ENCODE peak calls at places on chromosomes 5 and 9, in seven cellular contexts. One of them, this sample, is unnamed.

GRCh38 chr5:157322581-157322980 is 56.7 kb downstream of the CYFIP2 start:
- DNase-seq in astrocyte of the spinal cord: no peak
- DNase-seq in ureter: no peak
- DNase-seq in caudate nucleus: no peak
- DNase-seq in effector memory CD4-positive, alpha-beta T cell: no peak
- DNase-seq in NCI-H1105 treated with DMSO at 0.1 percent for 48 hours: no peak
- DNase-seq in A172: no peak
- DNase-seq in this sample: no peak

GRCh38 chr9:75265525-75265972 is 177.2 kb downstream of the OSTF1 start:
- DNase-seq in A172: peak; percentile 11
- DNase-seq in astrocyte of the spinal cord: peak; percentile 48
- DNase-seq in NCI-H1105 treated with DMSO at 0.1 percent for 48 hours: peak; percentile 41
- DNase-seq in ureter: peak; percentile 51
- DNase-seq in effector memory CD4-positive, alpha-beta T cell: peak; percentile 27
- DNase-seq in caudate nucleus: peak; percentile 1
- DNase-seq in this sample: peak; percentile 50

GRCh38 chr5:61603211-61603908 is 271.3 kb downstream of the ZSWIM6 start:
- DNase-seq in astrocyte of the spinal cord: no peak
- DNase-seq in NCI-H1105 treated with DMSO at 0.1 percent for 48 hours: no peak
- DNase-seq in A172: peak; percentile 19
- DNase-seq in effector memory CD4-positive, alpha-beta T cell: no peak
- DNase-seq in ureter: no peak
- DNase-seq in caudate nucleus: no peak
- DNase-seq in this sample: no peak

GRCh38 chr9:68505681-68506409 is 34.8 kb downstream of the TMEM252 start:
- DNase-seq in astrocyte of the spinal cord: no peak
- DNase-seq in A172: no peak
- DNase-seq in NCI-H1105 treated with DMSO at 0.1 percent for 48 hours: peak; percentile 23
- DNase-seq in caudate nucleus: no peak
- DNase-seq in ureter: no peak
- DNase-seq in effector memory CD4-positive, alpha-beta T cell: no peak
- DNase-seq in this sample: no peak

GRCh38 chr5:80926979-80927656 is 33.0 kb upstream of the RASGRF2 start:
- DNase-seq in NCI-H1105 treated with DMSO at 0.1 percent for 48 hours: no peak
- DNase-seq in astrocyte of the spinal cord: no peak
- DNase-seq in effector memory CD4-positive, alpha-beta T cell: no peak
- DNase-seq in caudate nucleus: no peak
- DNase-seq in ureter: no peak
- DNase-seq in A172: no peak
- DNase-seq in this sample: no peak

GRCh38 chr9:28801144-28801799 is 1228.0 kb upstream of the C9orf72 start:
- DNase-seq in NCI-H1105 treated with DMSO at 0.1 percent for 48 hours: no peak
- DNase-seq in astrocyte of the spinal cord: peak; percentile 43
- DNase-seq in caudate nucleus: no peak
- DNase-seq in ureter: no peak
- DNase-seq in A172: peak; percentile 33
- DNase-seq in effector memory CD4-positive, alpha-beta T cell: no peak
- DNase-seq in this sample: no peak

GRCh38 chr9:98654247-98654646 is 54.5 kb downstream of the GABBR2 start:
- DNase-seq in A172: no peak
- DNase-seq in NCI-H1105 treated with DMSO at 0.1 percent for 48 hours: no peak
- DNase-seq in effector memory CD4-positive, alpha-beta T cell: no peak
- DNase-seq in astrocyte of the spinal cord: peak; percentile 33
- DNase-seq in caudate nucleus: no peak
- DNase-seq in ureter: no peak
- DNase-seq in this sample: peak; percentile 97

GRCh38 chr5:98489021-98489420 is 284.4 kb upstream of the RGMB start:
- DNase-seq in NCI-H1105 treated with DMSO at 0.1 percent for 48 hours: no peak
- DNase-seq in caudate nucleus: no peak
- DNase-seq in ureter: no peak
- DNase-seq in astrocyte of the spinal cord: no peak
- DNase-seq in effector memory CD4-positive, alpha-beta T cell: no peak
- DNase-seq in A172: no peak
- DNase-seq in this sample: no peak

GRCh38 chr5:97906135-97906534 is 723.1 kb upstream of the RIOK2 start:
- DNase-seq in NCI-H1105 treated with DMSO at 0.1 percent for 48 hours: no peak
- DNase-seq in A172: no peak
- DNase-seq in ureter: no peak
- DNase-seq in caudate nucleus: no peak
- DNase-seq in effector memory CD4-positive, alpha-beta T cell: no peak
- DNase-seq in astrocyte of the spinal cord: no peak
- DNase-seq in this sample: no peak

GRCh38 chr9:134983094-134983493 is 65.4 kb upstream of the FCN1 start:
- DNase-seq in effector memory CD4-positive, alpha-beta T cell: no peak
- DNase-seq in A172: no peak
- DNase-seq in NCI-H1105 treated with DMSO at 0.1 percent for 48 hours: no peak
- DNase-seq in astrocyte of the spinal cord: no peak
- DNase-seq in caudate nucleus: no peak
- DNase-seq in ureter: no peak
- DNase-seq in this sample: no peak

GRCh38 chr5:72066658-72067057 is 40.6 kb upstream of the MAP1B start:
- DNase-seq in effector memory CD4-positive, alpha-beta T cell: no peak
- DNase-seq in NCI-H1105 treated with DMSO at 0.1 percent for 48 hours: no peak
- DNase-seq in ureter: no peak
- DNase-seq in A172: peak; percentile 93
- DNase-seq in astrocyte of the spinal cord: peak; percentile 73
- DNase-seq in caudate nucleus: no peak
- DNase-seq in this sample: no peak

GRCh38 chr5:88770290-88771257 is 112.4 kb downstream of the MEF2C start:
- DNase-seq in effector memory CD4-positive, alpha-beta T cell: no peak
- DNase-seq in ureter: no peak
- DNase-seq in caudate nucleus: no peak
- DNase-seq in astrocyte of the spinal cord: peak; percentile 27
- DNase-seq in A172: no peak
- DNase-seq in NCI-H1105 treated with DMSO at 0.1 percent for 48 hours: no peak
- DNase-seq in this sample: no peak

GRCh38 chr9:129644902-129645301 is 3.0 kb upstream of the ASB6 start:
- DNase-seq in caudate nucleus: no peak
- DNase-seq in astrocyte of the spinal cord: no peak
- DNase-seq in A172: no peak
- DNase-seq in ureter: no peak
- DNase-seq in effector memory CD4-positive, alpha-beta T cell: no peak
- DNase-seq in NCI-H1105 treated with DMSO at 0.1 percent for 48 hours: no peak
- DNase-seq in this sample: no peak

GRCh38 chr9:37859043-37859442 is 44.9 kb downstream of the SLC25A51 start:
- DNase-seq in caudate nucleus: no peak
- DNase-seq in NCI-H1105 treated with DMSO at 0.1 percent for 48 hours: no peak
- DNase-seq in ureter: no peak
- DNase-seq in astrocyte of the spinal cord: peak; percentile 5
- DNase-seq in A172: no peak
- DNase-seq in effector memory CD4-positive, alpha-beta T cell: no peak
- DNase-seq in this sample: no peak